ENCODE peak calls at places on chromosomes 3 and 15, in four cellular contexts. L is cardiac fibroblast, Y is Peyer's patch, P is GM10248. J is an unnamed sample.

GRCh38 chr3:188255190-188255589 is 101.2 kb downstream of the LPP start:
- DNase-seq in L (no peak), Y (no peak), P (no peak), J (no peak)

GRCh38 chr3:96209703-96210102 is 604.7 kb upstream of the EPHA6 start:
- DNase-seq in L (no peak), Y (no peak), P (no peak), J (no peak)

GRCh38 chr15:38564557-38565286 is at the start of gene RASGRP1:
- DNase-seq in L (peak), Y (peak), P (peak), J (peak)

GRCh38 chr3:149177122-149177521 is 44.5 kb downstream of the CP start:
- DNase-seq in L (no peak), Y (no peak), P (no peak), J (no peak)

GRCh38 chr3:25473246-25473645 is 45.2 kb downstream of the RARB start:
- DNase-seq in L (no peak), Y (no peak), P (no peak), J (peak)

GRCh38 chr15:81085898-81086297 is 48.2 kb upstream of the CFAP161 start:
- DNase-seq in L (no peak), Y (no peak), P (no peak), J (no peak)

GRCh38 chr15:69854521-69855171 is 243.1 kb downstream of the TLE3 start:
- DNase-seq in L (peak), Y (no peak), P (no peak), J (no peak)

GRCh38 chr15:88897456-88898194 is 2.3 kb upstream of the HAPLN3 start:
- DNase-seq in L (peak), Y (peak), P (no peak), J (peak)

GRCh38 chr3:47578119-47578630 is 490 bp downstream of the CSPG5 start:
- DNase-seq in L (no peak), Y (peak), P (peak), J (peak)

GRCh38 chr3:36991923-36992805 is 767 bp downstream of the EPM2AIP1 start:
- DNase-seq in L (peak), Y (peak), P (no peak), J (peak)

GRCh38 chr15:79474252-79474651 is 42.1 kb downstream of the MINAR1 start:
- DNase-seq in L (peak), Y (no peak), P (no peak), J (no peak)

GRCh38 chr3:173983353-173983752 is 585.8 kb downstream of the NLGN1 start:
- DNase-seq in L (no peak), Y (no peak), P (no peak), J (no peak)

GRCh38 chr15:68299436-68299835 is 21.9 kb downstream of the FEM1B start:
- DNase-seq in L (no peak), Y (no peak), P (no peak), J (no peak)

GRCh38 chr15:36313021-36313420 is 266.4 kb upstream of the CDIN1 start:
- DNase-seq in L (no peak), Y (no peak), P (no peak), J (no peak)

GRCh38 chr15:78033864-78034263 is 43.6 kb downstream of the TBC1D2B start:
- DNase-seq in L (peak), Y (peak), P (no peak), J (no peak)

GRCh38 chr3:88997276-88997675 is 110.1 kb upstream of the EPHA3 start:
- DNase-seq in L (no peak), Y (no peak), P (no peak), J (no peak)

GRCh38 chr3:183534249-183534648 is 21.3 kb downstream of the KLHL6 start:
- DNase-seq in L (no peak), Y (no peak), P (no peak), J (no peak)

GRCh38 chr15:69526086-69526485 is 73.5 kb downstream of the RPLP1 start:
- DNase-seq in L (no peak), Y (no peak), P (no peak), J (no peak)

GRCh38 chr3:138412821-138413531 is 21.4 kb upstream of the ESYT3 start:
- DNase-seq in L (peak), Y (no peak), P (no peak), J (no peak)

GRCh38 chr15:55241895-55242294 is 45.2 kb upstream of the RSL24D1 start:
- DNase-seq in L (peak), Y (no peak), P (no peak), J (no peak)

GRCh38 chr3:193640165-193640706 is 47.2 kb downstream of the OPA1 start:
- DNase-seq in L (no peak), Y (no peak), P (no peak), J (no peak)

GRCh38 chr3:194285024-194285858 is 65.9 kb downstream of the CPN2 start:
- DNase-seq in L (peak), Y (no peak), P (no peak), J (no peak)

GRCh38 chr3:67381667-67382272 is 272.6 kb downstream of the SUCLG2 start:
- DNase-seq in L (peak), Y (no peak), P (no peak), J (peak)

GRCh38 chr15:100765458-100766224 is 114.0 kb upstream of the ALDH1A3 start:
- DNase-seq in L (no peak), Y (peak), P (peak), J (no peak)

GRCh38 chr3:111765136-111765535 is 93.9 kb upstream of the PHLDB2 start:
- DNase-seq in L (no peak), Y (no peak), P (no peak), J (no peak)

GRCh38 chr15:78365931-78366330 is 25.8 kb downstream of the CRABP1 start:
- DNase-seq in L (peak), Y (peak), P (no peak), J (no peak)

GRCh38 chr15:78685157-78685830 is 44.3 kb upstream of the CHRNB4 start:
- DNase-seq in L (no peak), Y (peak), P (no peak), J (no peak)

GRCh38 chr15:60555814-60556213 is 76.9 kb upstream of the ICE2 start:
- DNase-seq in L (no peak), Y (no peak), P (no peak), J (no peak)
- TF ChIP-seq CTCF in L (no peak), Y (no peak), P (no peak), J (no peak)

GRCh38 chr3:7421065-7421464 is 560.1 kb downstream of the GRM7 start:
- DNase-seq in L (no peak), Y (no peak), P (no peak), J (no peak)
- TF ChIP-seq CTCF in L (no peak), Y (no peak), P (no peak), J (no peak)

DNA sequence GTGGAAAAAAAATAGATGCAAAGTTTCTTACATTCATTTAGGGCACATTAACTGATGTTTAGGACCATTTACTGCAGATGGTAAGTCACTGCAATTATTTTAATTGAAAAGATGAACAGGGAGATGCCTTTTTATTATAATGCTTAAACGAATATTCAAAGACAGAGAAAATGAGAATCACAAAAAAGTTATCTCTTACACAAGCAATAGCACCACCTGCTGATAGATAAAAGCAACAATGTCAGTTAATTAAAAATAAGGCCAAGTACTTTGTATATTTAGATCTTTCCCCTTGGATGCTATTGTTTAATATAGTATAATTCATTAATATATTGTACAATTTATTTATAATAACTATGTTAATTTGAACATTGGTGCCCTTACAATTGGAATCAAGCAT is 55.9 kb downstream of the IFT80 start:
- DNase-seq in L (peak), Y (no peak), P (no peak), J (no peak)
- TF ChIP-seq CTCF in L (peak), Y (no peak), P (peak), J (peak)

GRCh38 chr15:40873625-40874561 is at the start of gene RHOV:
- DNase-seq in L (peak), Y (peak), P (peak), J (peak)
- TF ChIP-seq CTCF in L (no peak), Y (no peak), P (peak), J (peak)

DNA sequence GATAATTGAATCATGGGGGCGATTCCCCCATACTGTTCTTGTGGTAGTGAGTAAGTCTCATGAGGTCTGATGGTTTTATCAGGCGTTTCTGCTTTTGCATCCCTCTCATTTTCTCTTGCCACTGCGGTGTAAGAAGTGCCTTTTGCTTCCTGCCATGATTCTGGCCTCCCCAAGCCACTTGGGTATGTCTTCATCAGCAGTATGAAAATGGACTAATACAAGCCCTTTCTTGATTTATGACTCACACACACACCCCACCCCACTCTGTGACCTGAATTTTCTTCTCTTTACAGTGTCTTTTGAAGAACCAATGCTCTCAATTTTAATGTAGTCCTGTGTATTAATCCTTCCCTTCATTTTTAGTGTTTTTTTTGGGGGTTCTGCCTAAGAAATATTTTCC is 244.8 kb downstream of the PLCL2 start:
- DNase-seq in L (no peak), Y (no peak), P (no peak), J (no peak)
- TF ChIP-seq CTCF in L (no peak), Y (no peak), P (no peak), J (no peak)

J was measured in neural crest cell.